ENCODE peak calls at places on chromosomes 13 and 19, in ten cellular contexts. K is heart left ventricle, B is colonic mucosa, A is adrenal gland, I is stomach, E is cardiac muscle cell, F is Karpas-422, Y is right cardiac atrium, S is IMR-90, C is left ventricle myocardium inferior. Q is an unnamed sample.

GRCh38 chr13:37534181-37534580 is 64.4 kb downstream of the POSTN start:
- DNase-seq in S (peak; percentile 95), F (no peak), C (no peak), K (no peak), Y (no peak), I (no peak), B (no peak), A (no peak), E (no peak), Q (no peak)

GRCh38 chr13:72657379-72657778 is 70.0 kb downstream of the MZT1 start:
- DNase-seq in Y (no peak), S (no peak), F (no peak), A (no peak), K (no peak), E (no peak), I (no peak), C (no peak), B (no peak), Q (no peak)

GRCh38 chr13:75841905-75842304 is 205.8 kb downstream of the LMO7 start:
- DNase-seq in I (no peak), E (no peak), C (no peak), Y (no peak), K (no peak), A (no peak), B (no peak), S (no peak), F (no peak), Q (no peak)

GRCh38 chr13:77207943-77208342 is 119.0 kb downstream of the MYCBP2 start:
- DNase-seq in C (no peak), F (no peak), K (no peak), B (no peak), A (no peak), E (no peak), I (no peak), S (peak; percentile 96), Y (no peak), Q (no peak)

GRCh38 chr13:24267283-24267682 is 42.1 kb upstream of the C1QTNF9 start:
- DNase-seq in B (no peak), C (no peak), K (no peak), S (no peak), E (no peak), F (no peak), A (peak; percentile 36), Y (no peak), I (no peak), Q (no peak)

GRCh38 chr13:46178143-46178542 is 3.8 kb downstream of the LCP1 start:
- DNase-seq in C (no peak), A (no peak), S (no peak), B (no peak), I (no peak), K (no peak), E (no peak), Y (peak; percentile 33), F (no peak), Q (no peak)

GRCh38 chr13:42997381-42997780 is 5.3 kb upstream of the EPSTI1 start:
- DNase-seq in A (no peak), E (peak; percentile 61), F (no peak), C (no peak), Y (no peak), S (peak; percentile 40), B (no peak), K (no peak), I (no peak), Q (no peak)

GRCh38 chr13:111514646-111515617 is 194.5 kb downstream of the TEX29 start:
- DNase-seq in Y (no peak), S (no peak), B (no peak), E (no peak), K (peak; percentile 57), C (no peak), A (no peak), I (no peak), F (no peak), Q (no peak)

GRCh38 chr19:30450945-30451344 is 78.8 kb downstream of the ZNF536 start:
- DNase-seq in A (peak; percentile 21), F (no peak), Y (peak; percentile 67), C (no peak), B (no peak), S (no peak), K (no peak), I (no peak), E (no peak), Q (no peak)

GRCh38 chr13:23723463-23723862 is 153.3 kb downstream of the TNFRSF19 start:
- DNase-seq in F (no peak), K (no peak), C (no peak), I (no peak), E (no peak), A (no peak), Y (no peak), S (peak; percentile 78), B (no peak), Q (no peak)

GRCh38 chr19:35154535-35155406 is at the start of gene FXYD5:
- DNase-seq in I (peak; percentile 68), C (peak; percentile 72), A (peak; percentile 89), S (peak; percentile 80), Y (peak; percentile 87), B (peak; percentile 72), F (peak; percentile 83), E (no peak), K (peak; percentile 85), Q (peak; percentile 82)

GRCh38 chr13:67023088-67023893 is 206.8 kb downstream of the PCDH9 start:
- DNase-seq in K (no peak), B (no peak), Y (no peak), A (no peak), C (no peak), S (peak; percentile 82), F (no peak), E (no peak), I (no peak), Q (peak; percentile 56)

GRCh38 chr19:3243851-3244700 is 19.6 kb downstream of the CELF5 start:
- DNase-seq in B (peak; percentile 63), C (no peak), E (peak; percentile 89), F (peak; percentile 84), S (peak; percentile 56), Y (peak; percentile 75), I (peak; percentile 27), A (peak; percentile 55), K (no peak), Q (peak; percentile 87)

GRCh38 chr13:114035583-114036501 is 62.0 kb upstream of the C13orf46 start:
- DNase-seq in C (peak; percentile 54), A (no peak), Y (peak; percentile 79), E (peak; percentile 18), S (peak; percentile 35), K (no peak), F (no peak), I (no peak), B (no peak), Q (no peak)

DNA sequence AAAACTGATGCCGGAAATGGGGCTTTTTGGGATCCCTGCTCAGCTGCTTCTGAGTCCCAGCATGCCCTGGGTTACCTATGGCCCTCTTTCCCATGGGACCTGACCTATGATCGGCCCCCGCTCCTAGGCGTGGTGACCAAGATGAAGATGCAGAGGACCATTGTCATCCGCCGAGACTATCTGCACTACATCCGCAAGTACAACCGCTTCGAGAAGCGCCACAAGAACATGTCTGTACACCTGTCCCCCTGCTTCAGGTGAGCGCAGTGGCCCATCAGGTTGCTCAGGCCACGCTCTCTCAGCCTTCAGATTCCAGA is 1.5 kb downstream of the RPS11 start:
- DNase-seq in I (no peak), A (no peak), B (no peak), S (no peak), E (no peak), K (no peak), C (no peak), Y (peak; percentile 37), F (no peak), Q (no peak)
- H3K4me3 ChIP-seq in I (peak overlapping the region; percentile 93), A (peak overlapping the region; percentile 99), B (peak overlapping the region; percentile 72), S (no peak overlapping the region), E (no peak overlapping the region), K (no peak overlapping the region), C (peak overlapping the region; percentile 94), Y (no peak overlapping the region), F (peak overlapping the region; percentile 95), Q (peak overlapping the region; percentile 96)

GRCh38 chr19:33784432-33784831 is 12.2 kb upstream of the KCTD15 start:
- DNase-seq in E (no peak), C (no peak), F (no peak), A (no peak), I (no peak), S (peak; percentile 48), K (no peak), Y (no peak), B (no peak), Q (no peak)
- H3K9me3 ChIP-seq in E (no peaks in the 10 kb centered on the region), C (no peaks in the 10 kb centered on the region), F (no peaks in the 10 kb centered on the region), A (no peaks in the 10 kb centered on the region), I (no peaks in the 10 kb centered on the region), S (no peaks in the 10 kb centered on the region), K (no peaks in the 10 kb centered on the region), Y (no peaks in the 10 kb centered on the region), B (no peaks in the 10 kb centered on the region), Q (no peaks in the 10 kb centered on the region)

GRCh38 chr19:16888629-16889371 is at the start of gene F2RL3:
- DNase-seq in A (peak; percentile 41), C (peak; percentile 58), E (peak; percentile 55), I (peak; percentile 38), S (peak; percentile 22), F (no peak), K (peak; percentile 79), B (peak; percentile 56), Y (peak; percentile 74), Q (no peak)

GRCh38 chr19:16889883-16890460 is 1.2 kb downstream of the F2RL3 start:
- DNase-seq in B (no peak), I (no peak), E (no peak), A (no peak), C (no peak), S (no peak), K (peak; percentile 61), F (no peak), Y (peak; percentile 47), Q (no peak)

GRCh38 chr19:16887353-16888265 is 1.2 kb upstream of the F2RL3 start:
- DNase-seq in C (no peak), B (no peak), F (no peak), S (no peak), Y (no peak), A (no peak), E (no peak), I (no peak), K (peak; percentile 19), Q (no peak)

GRCh38 chr19:16890461-16891184 is 1.8 kb downstream of the F2RL3 start:
- DNase-seq in A (no peak), E (peak; percentile 66), B (no peak), K (peak; percentile 31), I (no peak), C (no peak), Y (peak; percentile 4), F (no peak), S (no peak), Q (no peak)

DNA sequence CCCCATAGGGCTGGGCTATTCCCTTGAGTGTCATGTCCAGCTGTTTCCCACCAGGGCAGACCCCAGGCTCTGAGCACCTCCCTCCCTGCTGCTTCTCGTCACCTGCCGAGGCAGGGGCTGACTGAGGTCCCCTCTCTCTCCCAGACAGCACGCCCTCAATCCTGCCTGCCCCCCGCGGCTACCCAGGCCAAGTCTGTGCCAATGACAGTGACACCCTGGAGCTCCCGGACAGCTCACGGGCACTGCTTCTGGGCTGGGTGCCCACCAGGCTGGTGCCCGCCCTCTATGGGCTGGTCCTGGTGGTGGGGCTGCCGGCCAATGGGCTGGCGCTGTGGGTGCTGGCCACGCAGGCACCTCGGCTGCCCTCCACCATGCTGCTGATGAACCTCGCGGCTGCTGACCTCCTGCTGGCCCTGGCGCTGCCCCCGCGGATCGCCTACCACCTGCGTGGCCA is 657 bp downstream of the F2RL3 start:
- DNase-seq in S (no peak), Y (peak; percentile 76), K (peak; percentile 81), C (peak; percentile 55), F (no peak), A (peak; percentile 79), B (no peak), I (no peak), E (no peak), Q (no peak)
- H3K4me3 ChIP-seq in S (no peak overlapping the region), Y (no peak overlapping the region), K (peak overlapping the region; percentile 6), C (peak overlapping the region; percentile 53), F (no peak overlapping the region), A (no peak overlapping the region), B (peak overlapping the region; percentile 2), I (peak overlapping the region; percentile 18), E (no peak overlapping the region), Q (no peak overlapping the region)

GRCh38 chr19:12380444-12380737 is 14.9 kb upstream of the ZNF442 start:
- DNase-seq in C (no peak), A (no peak), Y (no peak), F (no peak), K (no peak), I (no peak), B (no peak), S (no peak), E (no peak), Q (no peak)
- H3K9me3 ChIP-seq in C (peaks cover 57% of the 10 kb centered on the region), A (no peaks in the 10 kb centered on the region), Y (peaks cover 3% of the 10 kb centered on the region), F (peaks cover 37% of the 10 kb centered on the region), K (peaks cover 53% of the 10 kb centered on the region), I (peaks cover 16% of the 10 kb centered on the region), B (peaks cover 7% of the 10 kb centered on the region), S (peaks cover 30% of the 10 kb centered on the region), E (no peaks in the 10 kb centered on the region), Q (peaks cover 16% of the 10 kb centered on the region)

Q was measured in HAP-1.